ENCODE peak calls at places on chromosomes 12 and 14, in nine cellular contexts. N is cardiac muscle cell, R is tibial nerve, J is body of pancreas, X is left ventricle myocardium inferior, M is BE2C, L is right atrium auricular region, G is K562, Z is A549. W is an unnamed sample.

GRCh38 chr12:19456176-19456575 is 16.9 kb downstream of the AEBP2 start:
- DNase-seq in N (no peak), R (no peak), J (no peak), X (peak; percentile 50), M (no peak), L (no peak), G (no peak), Z (no peak), W (no peak)

GRCh38 chr12:42469355-42470006 is 120.1 kb downstream of the PRICKLE1 start:
- DNase-seq in N (no peak), R (no peak), J (no peak), X (no peak), M (no peak), L (no peak), G (no peak), Z (no peak), W (no peak)

GRCh38 chr14:97441740-97442362 is 644.7 kb downstream of the VRK1 start:
- DNase-seq in N (no peak), R (no peak), J (no peak), X (no peak), M (no peak), L (no peak), G (no peak), Z (no peak), W (no peak)

GRCh38 chr12:43057561-43057960 is 468.0 kb upstream of the PRICKLE1 start:
- DNase-seq in N (no peak), R (no peak), J (no peak), X (no peak), M (no peak), L (no peak), G (no peak), Z (no peak), W (no peak)

GRCh38 chr12:77795699-77796098 is 35.0 kb upstream of the NAV3 start:
- DNase-seq in N (no peak), R (no peak), J (no peak), X (no peak), M (no peak), L (no peak), G (no peak), Z (no peak), W (no peak)

GRCh38 chr12:14207946-14208612 is 157.4 kb upstream of the ATF7IP start:
- DNase-seq in N (no peak), R (no peak), J (peak; percentile 62), X (no peak), M (no peak), L (no peak), G (no peak), Z (no peak), W (no peak)

GRCh38 chr12:48986720-48987291 is 8.7 kb downstream of the WNT1 start:
- DNase-seq in N (no peak), R (no peak), J (no peak), X (no peak), M (no peak), L (no peak), G (no peak), Z (no peak), W (peak; percentile 53)

GRCh38 chr12:10385181-10385613 is 4.6 kb downstream of the KLRK1 start:
- DNase-seq in N (no peak), R (no peak), J (no peak), X (no peak), M (no peak), L (no peak), G (no peak), Z (no peak), W (no peak)

GRCh38 chr12:53252349-53252916 is 15.7 kb upstream of the ESPL1 start:
- DNase-seq in N (no peak), R (no peak), J (peak; percentile 33), X (peak; percentile 23), M (no peak), L (no peak), G (peak; percentile 68), Z (peak; percentile 27), W (no peak)

GRCh38 chr12:39685854-39686608 is 66.4 kb upstream of the ABCD2 start:
- DNase-seq in N (no peak), R (no peak), J (no peak), X (no peak), M (no peak), L (no peak), G (no peak), Z (no peak), W (peak; percentile 69)

GRCh38 chr12:122356192-122356635 is 66.3 kb downstream of the CLIP1 start:
- DNase-seq in N (peak; percentile 56), R (peak; percentile 68), J (no peak), X (no peak), M (peak; percentile 62), L (no peak), G (peak; percentile 61), Z (peak; percentile 22), W (peak; percentile 85)

GRCh38 chr12:110698171-110698902 is 9.4 kb upstream of the HVCN1 start:
- DNase-seq in N (peak; percentile 74), R (peak; percentile 56), J (peak; percentile 80), X (peak; percentile 77), M (peak; percentile 73), L (peak; percentile 89), G (peak; percentile 78), Z (peak; percentile 74), W (peak; percentile 97)

GRCh38 chr14:38716871-38717270 is 386.2 kb downstream of the SEC23A start:
- DNase-seq in N (no peak), R (no peak), J (no peak), X (no peak), M (peak; percentile 53), L (no peak), G (no peak), Z (no peak), W (no peak)

GRCh38 chr14:95504135-95505029 is 12.1 kb downstream of the SYNE3 start:
- DNase-seq in N (no peak), R (no peak), J (no peak), X (no peak), M (no peak), L (no peak), G (no peak), Z (no peak), W (no peak)

GRCh38 chr12:79086546-79086945 is 222.0 kb downstream of the SYT1 start:
- DNase-seq in N (no peak), R (no peak), J (no peak), X (no peak), M (no peak), L (no peak), G (no peak), Z (no peak), W (no peak)

GRCh38 chr14:45212231-45212630 is 40.8 kb downstream of the MIS18BP1 start:
- DNase-seq in N (no peak), R (no peak), J (peak; percentile 16), X (no peak), M (no peak), L (no peak), G (no peak), Z (no peak), W (peak; percentile 62)

GRCh38 chr14:60090864-60091519 is 731 bp upstream of the PCNX4 start:
- DNase-seq in N (peak; percentile 73), R (peak; percentile 51), J (peak; percentile 53), X (peak; percentile 33), M (peak; percentile 14), L (no peak), G (peak; percentile 56), Z (peak; percentile 51), W (peak; percentile 54)

GRCh38 chr12:66279127-66279712 is 23.1 kb upstream of the HELB start:
- DNase-seq in N (peak; percentile 49), R (no peak), J (no peak), X (no peak), M (peak; percentile 12), L (no peak), G (peak; percentile 15), Z (peak; percentile 21), W (peak; percentile 80)

GRCh38 chr12:70359458-70360197 is 6.5 kb upstream of the KCNMB4 start:
- DNase-seq in N (no peak), R (no peak), J (no peak), X (no peak), M (no peak), L (no peak), G (no peak), Z (no peak), W (no peak)

GRCh38 chr12:28870839-28871440 is 278.1 kb upstream of the FAR2 start:
- DNase-seq in N (no peak), R (no peak), J (no peak), X (no peak), M (no peak), L (no peak), G (no peak), Z (no peak), W (no peak)

GRCh38 chr12:28869197-28869596 is 279.9 kb upstream of the FAR2 start:
- DNase-seq in N (no peak), R (no peak), J (no peak), X (no peak), M (no peak), L (no peak), G (no peak), Z (no peak), W (no peak)

GRCh38 chr12:28874758-28875157 is 274.3 kb upstream of the FAR2 start:
- DNase-seq in N (no peak), R (no peak), J (no peak), X (no peak), M (no peak), L (no peak), G (no peak), Z (no peak), W (no peak)

GRCh38 chr12:28876423-28876822 is 272.7 kb upstream of the FAR2 start:
- DNase-seq in N (no peak), R (no peak), J (no peak), X (no peak), M (no peak), L (no peak), G (no peak), Z (no peak), W (no peak)

GRCh38 chr12:28872654-28873268 is 276.3 kb upstream of the FAR2 start:
- DNase-seq in N (peak; percentile 69), R (no peak), J (peak; percentile 53), X (no peak), M (peak; percentile 77), L (no peak), G (peak; percentile 37), Z (peak; percentile 48), W (peak; percentile 96)
- TF ChIP-seq CTCF in N (peak; percentile 84), R (peak; percentile 49), J (peak; percentile 68), X (peak; percentile 76), M (peak; percentile 97), L (peak; percentile 27), G (peak; percentile 76), Z (peak; percentile 71), W (peak; percentile 99)

GRCh38 chr14:105201156-105201927 is 20.2 kb upstream of the NUDT14 start:
- DNase-seq in N (no peak), R (no peak), J (no peak), X (no peak), M (no peak), L (no peak), G (no peak), Z (no peak), W (peak; percentile 65)
- H3K4me1 ChIP-seq in N (peaks cover 9% of the 10 kb centered on the region), R (peaks cover 76% of the 10 kb centered on the region), J (peaks cover 50% of the 10 kb centered on the region), X (peaks cover 93% of the 10 kb centered on the region), M (peaks cover 16% of the 10 kb centered on the region), L (peaks cover 92% of the 10 kb centered on the region), G (peaks cover 73% of the 10 kb centered on the region), Z (peaks cover 39% of the 10 kb centered on the region), W (peaks cover 3% of the 10 kb centered on the region)

GRCh38 chr12:32302218-32302826 is 97.0 kb upstream of the FGD4 start:
- DNase-seq in N (peak; percentile 60), R (no peak), J (peak; percentile 20), X (no peak), M (peak; percentile 53), L (no peak), G (peak; percentile 28), Z (no peak), W (peak; percentile 85)
- TF ChIP-seq CTCF in N (peak; percentile 37), R (no peak), J (peak; percentile 39), X (peak; percentile 68), M (peak; percentile 89), L (no peak), G (peak; percentile 73), Z (no peak), W (peak; percentile 99)

GRCh38 chr12:55718650-55719275 is 1.4 kb upstream of the RDH5 start:
- DNase-seq in N (no peak), R (no peak), J (no peak), X (no peak), M (no peak), L (no peak), G (no peak), Z (no peak), W (no peak)
- H3K4me1 ChIP-seq in N (peaks cover 6% of the 10 kb centered on the region), R (peaks cover 85% of the 10 kb centered on the region), J (peaks cover 69% of the 10 kb centered on the region), X (peaks cover 87% of the 10 kb centered on the region), M (peaks cover 3% of the 10 kb centered on the region), L (peaks cover 82% of the 10 kb centered on the region), G (peaks cover 24% of the 10 kb centered on the region), Z (peaks cover 51% of the 10 kb centered on the region), W (peaks cover 5% of the 10 kb centered on the region)